ENCODE peak calls at places on chromosomes 7 and 10, in seven cellular contexts. One of them, this sample, is unnamed.

GRCh38 chr7:67753891-67754290 is 757.3 kb downstream of the TYW1 start:
- DNase-seq in choroid plexus epithelial cell: no peak
- DNase-seq in lung: no peak
- DNase-seq in adipocyte: peak
- DNase-seq in breast epithelium: peak
- DNase-seq in tibial nerve: no peak
- DNase-seq in upper lobe of right lung: no peak
- DNase-seq in this sample: no peak

GRCh38 chr10:48518926-48519730 is 85.7 kb downstream of the ARHGAP22 start:
- DNase-seq in choroid plexus epithelial cell: no peak
- DNase-seq in lung: no peak
- DNase-seq in adipocyte: no peak
- DNase-seq in breast epithelium: no peak
- DNase-seq in tibial nerve: no peak
- DNase-seq in upper lobe of right lung: no peak
- DNase-seq in this sample: no peak

GRCh38 chr10:44925224-44925623 is 14.1 kb downstream of the TMEM72 start:
- DNase-seq in choroid plexus epithelial cell: peak
- DNase-seq in lung: no peak
- DNase-seq in adipocyte: peak
- DNase-seq in breast epithelium: no peak
- DNase-seq in tibial nerve: no peak
- DNase-seq in upper lobe of right lung: no peak
- DNase-seq in this sample: no peak

GRCh38 chr7:152883858-152884257 is 124.3 kb downstream of the ACTR3B start:
- DNase-seq in choroid plexus epithelial cell: no peak
- DNase-seq in lung: no peak
- DNase-seq in adipocyte: no peak
- DNase-seq in breast epithelium: no peak
- DNase-seq in tibial nerve: no peak
- DNase-seq in upper lobe of right lung: peak
- DNase-seq in this sample: no peak

GRCh38 chr7:27151341-27151944 is 940 bp downstream of the HOXA3 start:
- DNase-seq in choroid plexus epithelial cell: no peak
- DNase-seq in lung: no peak
- DNase-seq in adipocyte: no peak
- DNase-seq in breast epithelium: peak
- DNase-seq in tibial nerve: no peak
- DNase-seq in upper lobe of right lung: peak
- DNase-seq in this sample: no peak

GRCh38 chr7:16356241-16356958 is 64.9 kb downstream of the CRPPA start:
- DNase-seq in choroid plexus epithelial cell: peak
- DNase-seq in lung: no peak
- DNase-seq in adipocyte: peak
- DNase-seq in breast epithelium: no peak
- DNase-seq in tibial nerve: no peak
- DNase-seq in upper lobe of right lung: no peak
- DNase-seq in this sample: no peak

GRCh38 chr7:116417593-116418345 is 81.8 kb upstream of the CAV2 start:
- DNase-seq in choroid plexus epithelial cell: no peak
- DNase-seq in lung: no peak
- DNase-seq in adipocyte: no peak
- DNase-seq in breast epithelium: no peak
- DNase-seq in tibial nerve: no peak
- DNase-seq in upper lobe of right lung: no peak
- DNase-seq in this sample: no peak

GRCh38 chr10:119291223-119291900 is 84.0 kb downstream of the GRK5 start:
- DNase-seq in choroid plexus epithelial cell: no peak
- DNase-seq in lung: no peak
- DNase-seq in adipocyte: no peak
- DNase-seq in breast epithelium: no peak
- DNase-seq in tibial nerve: no peak
- DNase-seq in upper lobe of right lung: no peak
- DNase-seq in this sample: no peak

GRCh38 chr7:16668049-16668858 is 22.3 kb downstream of the BZW2 start:
- DNase-seq in choroid plexus epithelial cell: peak
- DNase-seq in lung: peak
- DNase-seq in adipocyte: peak
- DNase-seq in breast epithelium: peak
- DNase-seq in tibial nerve: peak
- DNase-seq in upper lobe of right lung: peak
- DNase-seq in this sample: peak

GRCh38 chr7:79806161-79806734 is 328.4 kb upstream of the GNAI1 start:
- DNase-seq in choroid plexus epithelial cell: peak
- DNase-seq in lung: no peak
- DNase-seq in adipocyte: peak
- DNase-seq in breast epithelium: no peak
- DNase-seq in tibial nerve: no peak
- DNase-seq in upper lobe of right lung: no peak
- DNase-seq in this sample: no peak

GRCh38 chr10:88783734-88784133 is 18.8 kb upstream of the LIPM start:
- DNase-seq in choroid plexus epithelial cell: peak
- DNase-seq in lung: no peak
- DNase-seq in adipocyte: no peak
- DNase-seq in breast epithelium: no peak
- DNase-seq in tibial nerve: no peak
- DNase-seq in upper lobe of right lung: no peak
- DNase-seq in this sample: no peak

GRCh38 chr10:110444009-110444347 is 53.7 kb upstream of the DUSP5 start:
- DNase-seq in choroid plexus epithelial cell: no peak
- DNase-seq in lung: no peak
- DNase-seq in adipocyte: no peak
- DNase-seq in breast epithelium: no peak
- DNase-seq in tibial nerve: no peak
- DNase-seq in upper lobe of right lung: no peak
- DNase-seq in this sample: no peak

GRCh38 chr7:80134536-80135305 is at the start of gene GNAI1:
- DNase-seq in choroid plexus epithelial cell: peak
- DNase-seq in lung: peak
- DNase-seq in adipocyte: peak
- DNase-seq in breast epithelium: peak
- DNase-seq in tibial nerve: no peak
- DNase-seq in upper lobe of right lung: peak
- DNase-seq in this sample: peak

GRCh38 chr10:22958338-22958737 is 30.5 kb downstream of the ARMC3 start:
- DNase-seq in choroid plexus epithelial cell: peak
- DNase-seq in lung: no peak
- DNase-seq in adipocyte: peak
- DNase-seq in breast epithelium: no peak
- DNase-seq in tibial nerve: no peak
- DNase-seq in upper lobe of right lung: no peak
- DNase-seq in this sample: no peak

GRCh38 chr10:25425776-25426175 is 251.0 kb downstream of the GPR158 start:
- DNase-seq in choroid plexus epithelial cell: no peak
- DNase-seq in lung: no peak
- DNase-seq in adipocyte: no peak
- DNase-seq in breast epithelium: no peak
- DNase-seq in tibial nerve: no peak
- DNase-seq in upper lobe of right lung: no peak
- DNase-seq in this sample: no peak

GRCh38 chr10:23341004-23341403 is 3.6 kb downstream of the C10orf67 start:
- DNase-seq in choroid plexus epithelial cell: peak
- DNase-seq in lung: no peak
- DNase-seq in adipocyte: no peak
- DNase-seq in breast epithelium: no peak
- DNase-seq in tibial nerve: no peak
- DNase-seq in upper lobe of right lung: no peak
- DNase-seq in this sample: no peak

GRCh38 chr10:94293344-94293743 is 69.4 kb downstream of the NOC3L start:
- DNase-seq in choroid plexus epithelial cell: no peak
- DNase-seq in lung: no peak
- DNase-seq in adipocyte: peak
- DNase-seq in breast epithelium: no peak
- DNase-seq in tibial nerve: peak
- DNase-seq in upper lobe of right lung: no peak
- DNase-seq in this sample: no peak

GRCh38 chr10:132037676-132037975 is 28.1 kb upstream of the JAKMIP3 start:
- DNase-seq in choroid plexus epithelial cell: no peak
- DNase-seq in lung: no peak
- DNase-seq in adipocyte: no peak
- DNase-seq in breast epithelium: no peak
- DNase-seq in tibial nerve: no peak
- DNase-seq in upper lobe of right lung: no peak
- DNase-seq in this sample: no peak

GRCh38 chr10:132036153-132036886 is 29.4 kb upstream of the JAKMIP3 start:
- DNase-seq in choroid plexus epithelial cell: peak
- DNase-seq in lung: no peak
- DNase-seq in adipocyte: peak
- DNase-seq in breast epithelium: no peak
- DNase-seq in tibial nerve: no peak
- DNase-seq in upper lobe of right lung: no peak
- DNase-seq in this sample: no peak

GRCh38 chr10:132039371-132039770 is 26.4 kb upstream of the JAKMIP3 start:
- DNase-seq in choroid plexus epithelial cell: no peak
- DNase-seq in lung: no peak
- DNase-seq in adipocyte: no peak
- DNase-seq in breast epithelium: no peak
- DNase-seq in tibial nerve: no peak
- DNase-seq in upper lobe of right lung: no peak
- DNase-seq in this sample: no peak

GRCh38 chr10:132035476-132035875 is 30.3 kb upstream of the JAKMIP3 start:
- DNase-seq in choroid plexus epithelial cell: no peak
- DNase-seq in lung: no peak
- DNase-seq in adipocyte: no peak
- DNase-seq in breast epithelium: no peak
- DNase-seq in tibial nerve: no peak
- DNase-seq in upper lobe of right lung: no peak
- DNase-seq in this sample: no peak

DNA sequence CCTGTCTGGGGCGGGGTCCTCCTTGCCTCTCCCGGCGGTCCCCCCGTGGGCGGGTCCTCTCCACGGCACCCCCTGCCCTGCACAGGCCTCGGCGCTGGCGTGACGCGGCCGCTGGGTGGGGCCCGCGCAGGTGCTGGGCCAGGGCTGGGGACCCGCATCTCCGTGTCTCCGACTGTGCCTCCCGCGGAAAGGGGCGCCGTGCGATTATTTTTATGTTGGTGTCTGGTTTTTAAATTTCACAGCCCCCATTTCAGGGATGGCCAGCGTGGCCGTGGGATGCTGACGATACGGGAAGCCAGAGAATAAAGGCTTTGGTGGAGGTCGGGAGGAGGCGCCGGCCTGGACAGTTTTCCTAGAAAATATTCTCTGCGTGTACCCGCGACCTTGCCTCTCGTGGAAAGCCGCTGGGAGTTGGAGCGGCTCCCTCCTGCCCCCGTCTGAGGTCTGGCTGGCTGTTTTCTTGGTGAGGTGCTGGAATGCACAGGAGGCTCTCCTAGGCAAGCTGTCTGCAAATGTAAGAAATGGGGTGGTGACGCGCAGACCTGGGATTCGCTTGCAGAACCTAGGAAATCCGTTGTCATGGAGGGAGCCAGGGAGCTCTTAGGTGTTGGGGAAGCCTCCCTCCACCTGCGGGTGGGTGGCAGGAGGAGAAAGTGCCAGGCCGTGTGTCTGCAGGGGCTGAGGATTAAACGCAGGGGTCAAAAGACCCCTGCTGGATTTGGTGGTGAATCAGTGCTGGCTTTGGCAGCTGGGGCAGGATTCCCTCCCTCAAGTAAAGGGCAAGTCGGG is 28.7 kb upstream of the JAKMIP3 start:
- DNase-seq in choroid plexus epithelial cell: peak
- DNase-seq in lung: no peak
- DNase-seq in adipocyte: no peak
- DNase-seq in breast epithelium: no peak
- DNase-seq in tibial nerve: no peak
- DNase-seq in upper lobe of right lung: no peak
- DNase-seq in this sample: no peak
- H3K4me3 ChIP-seq in choroid plexus epithelial cell: no peak
- H3K4me3 ChIP-seq in lung: no peak
- H3K4me3 ChIP-seq in adipocyte: no peak
- H3K4me3 ChIP-seq in breast epithelium: peak
- H3K4me3 ChIP-seq in tibial nerve: peak
- H3K4me3 ChIP-seq in upper lobe of right lung: no peak
- H3K4me3 ChIP-seq in this sample: peak

GRCh38 chr10:11012476-11012875 is 5.2 kb upstream of the CELF2 start:
- DNase-seq in choroid plexus epithelial cell: no peak
- DNase-seq in lung: peak
- DNase-seq in adipocyte: no peak
- DNase-seq in breast epithelium: no peak
- DNase-seq in tibial nerve: no peak
- DNase-seq in upper lobe of right lung: peak
- DNase-seq in this sample: no peak
- H3K4me3 ChIP-seq in choroid plexus epithelial cell: no peak
- H3K4me3 ChIP-seq in lung: no peak
- H3K4me3 ChIP-seq in adipocyte: no peak
- H3K4me3 ChIP-seq in breast epithelium: no peak
- H3K4me3 ChIP-seq in tibial nerve: no peak
- H3K4me3 ChIP-seq in upper lobe of right lung: peak
- H3K4me3 ChIP-seq in this sample: no peak

GRCh38 chr7:108454674-108455523 is 1.3 kb downstream of the NRCAM start:
- DNase-seq in choroid plexus epithelial cell: peak
- DNase-seq in lung: no peak
- DNase-seq in adipocyte: peak
- DNase-seq in breast epithelium: no peak
- DNase-seq in tibial nerve: no peak
- DNase-seq in upper lobe of right lung: peak
- DNase-seq in this sample: no peak
- H3K4me3 ChIP-seq in choroid plexus epithelial cell: peak
- H3K4me3 ChIP-seq in lung: peak
- H3K4me3 ChIP-seq in adipocyte: peak
- H3K4me3 ChIP-seq in breast epithelium: peak
- H3K4me3 ChIP-seq in tibial nerve: peak
- H3K4me3 ChIP-seq in upper lobe of right lung: peak
- H3K4me3 ChIP-seq in this sample: peak

GRCh38 chr7:30642789-30643188 is 39.5 kb downstream of the CRHR2 start:
- DNase-seq in choroid plexus epithelial cell: no peak
- DNase-seq in lung: no peak
- DNase-seq in adipocyte: no peak
- DNase-seq in breast epithelium: no peak
- DNase-seq in tibial nerve: no peak
- DNase-seq in upper lobe of right lung: no peak
- DNase-seq in this sample: no peak
- H3K4me3 ChIP-seq in choroid plexus epithelial cell: no peak
- H3K4me3 ChIP-seq in lung: no peak
- H3K4me3 ChIP-seq in adipocyte: no peak
- H3K4me3 ChIP-seq in breast epithelium: no peak
- H3K4me3 ChIP-seq in tibial nerve: no peak
- H3K4me3 ChIP-seq in upper lobe of right lung: no peak
- H3K4me3 ChIP-seq in this sample: peak

GRCh38 chr7:106869954-106870353 is 4.9 kb downstream of the PIK3CG start:
- DNase-seq in choroid plexus epithelial cell: no peak
- DNase-seq in lung: no peak
- DNase-seq in adipocyte: no peak
- DNase-seq in breast epithelium: no peak
- DNase-seq in tibial nerve: no peak
- DNase-seq in upper lobe of right lung: no peak
- DNase-seq in this sample: no peak
- H3K4me3 ChIP-seq in choroid plexus epithelial cell: no peak
- H3K4me3 ChIP-seq in lung: no peak
- H3K4me3 ChIP-seq in adipocyte: no peak
- H3K4me3 ChIP-seq in breast epithelium: no peak
- H3K4me3 ChIP-seq in tibial nerve: no peak
- H3K4me3 ChIP-seq in upper lobe of right lung: no peak
- H3K4me3 ChIP-seq in this sample: peak

GRCh38 chr7:5661941-5662340 is 119.5 kb downstream of the RNF216 start:
- DNase-seq in choroid plexus epithelial cell: no peak
- DNase-seq in lung: no peak
- DNase-seq in adipocyte: no peak
- DNase-seq in breast epithelium: no peak
- DNase-seq in tibial nerve: no peak
- DNase-seq in upper lobe of right lung: no peak
- DNase-seq in this sample: no peak
- H3K4me3 ChIP-seq in choroid plexus epithelial cell: no peak
- H3K4me3 ChIP-seq in lung: no peak
- H3K4me3 ChIP-seq in adipocyte: no peak
- H3K4me3 ChIP-seq in breast epithelium: no peak
- H3K4me3 ChIP-seq in tibial nerve: no peak
- H3K4me3 ChIP-seq in upper lobe of right lung: no peak
- H3K4me3 ChIP-seq in this sample: no peak